ENCODE peak calls at places on chromosomes 4 and X, in six cellular contexts. One of them, this sample, is unnamed. For H3K4me1, the result is how much of the 10 kb centered on the place peaks cover.

GRCh38 chrX:67543818-67544217 is at the start of gene AR:
- DNase-seq in GM23338: peak
- DNase-seq in heart left ventricle: peak
- DNase-seq in Panc1: no peak
- DNase-seq in mammary epithelial cell: no peak
- DNase-seq in vagina: no peak
- DNase-seq in this sample: peak

GRCh38 chrX:97984641-97985040 is 1100.9 kb downstream of the RPA4 start:
- DNase-seq in mammary epithelial cell: peak
- DNase-seq in Panc1: no peak
- DNase-seq in vagina: no peak
- DNase-seq in heart left ventricle: no peak
- DNase-seq in GM23338: peak
- DNase-seq in this sample: no peak

GRCh38 chr4:184824776-184825393 is 883 bp downstream of the ACSL1 start:
- DNase-seq in heart left ventricle: no peak
- DNase-seq in mammary epithelial cell: peak
- DNase-seq in Panc1: no peak
- DNase-seq in vagina: no peak
- DNase-seq in GM23338: no peak
- DNase-seq in this sample: no peak

GRCh38 chrX:19867411-19867732 is 20.0 kb downstream of the SH3KBP1 start:
- DNase-seq in heart left ventricle: no peak
- DNase-seq in vagina: no peak
- DNase-seq in mammary epithelial cell: no peak
- DNase-seq in Panc1: no peak
- DNase-seq in GM23338: no peak
- DNase-seq in this sample: no peak

GRCh38 chr4:48698029-48698901 is 81.8 kb downstream of the FRYL start:
- DNase-seq in mammary epithelial cell: peak
- DNase-seq in heart left ventricle: peak
- DNase-seq in vagina: no peak
- DNase-seq in Panc1: peak
- DNase-seq in GM23338: no peak
- DNase-seq in this sample: no peak

GRCh38 chrX:16187024-16187698 is 19.9 kb downstream of the MAGEB17 start:
- DNase-seq in heart left ventricle: no peak
- DNase-seq in Panc1: no peak
- DNase-seq in vagina: no peak
- DNase-seq in mammary epithelial cell: no peak
- DNase-seq in GM23338: peak
- DNase-seq in this sample: no peak

GRCh38 chrX:259692-260355 is 21.4 kb upstream of the PLCXD1 start:
- DNase-seq in vagina: no peak
- DNase-seq in Panc1: no peak
- DNase-seq in heart left ventricle: peak
- DNase-seq in GM23338: peak
- DNase-seq in mammary epithelial cell: no peak
- DNase-seq in this sample: no peak

GRCh38 chr4:30429813-30430466 is 290.2 kb upstream of the PCDH7 start:
- DNase-seq in heart left ventricle: no peak
- DNase-seq in mammary epithelial cell: peak
- DNase-seq in GM23338: no peak
- DNase-seq in Panc1: no peak
- DNase-seq in vagina: no peak
- DNase-seq in this sample: no peak

GRCh38 chrX:149630681-149631292 is 805 bp downstream of the TMEM185A start:
- DNase-seq in heart left ventricle: peak
- DNase-seq in vagina: no peak
- DNase-seq in GM23338: no peak
- DNase-seq in mammary epithelial cell: peak
- DNase-seq in Panc1: no peak
- DNase-seq in this sample: peak

GRCh38 chr4:84634961-84635360 is 52.0 kb downstream of the CDS1 start:
- DNase-seq in Panc1: no peak
- DNase-seq in heart left ventricle: no peak
- DNase-seq in vagina: no peak
- DNase-seq in mammary epithelial cell: peak
- DNase-seq in GM23338: no peak
- DNase-seq in this sample: no peak

GRCh38 chr4:178086324-178086723 is 644.1 kb upstream of the AGA start:
- DNase-seq in Panc1: no peak
- DNase-seq in GM23338: peak
- DNase-seq in vagina: no peak
- DNase-seq in heart left ventricle: no peak
- DNase-seq in mammary epithelial cell: no peak
- DNase-seq in this sample: no peak

GRCh38 chr4:15531792-15532191 is 62.1 kb downstream of the CC2D2A start:
- DNase-seq in vagina: no peak
- DNase-seq in heart left ventricle: no peak
- DNase-seq in mammary epithelial cell: no peak
- DNase-seq in GM23338: no peak
- DNase-seq in Panc1: no peak
- DNase-seq in this sample: no peak

GRCh38 chr4:182871616-182872015 is 45.6 kb downstream of the DCTD start:
- DNase-seq in GM23338: no peak
- DNase-seq in mammary epithelial cell: no peak
- DNase-seq in vagina: no peak
- DNase-seq in heart left ventricle: no peak
- DNase-seq in Panc1: no peak
- DNase-seq in this sample: no peak

GRCh38 chr4:2977116-2978097 is 14.0 kb downstream of the GRK4 start:
- DNase-seq in GM23338: no peak
- DNase-seq in heart left ventricle: no peak
- DNase-seq in vagina: no peak
- DNase-seq in mammary epithelial cell: no peak
- DNase-seq in Panc1: no peak
- DNase-seq in this sample: no peak
- H3K27ac ChIP-seq in GM23338: no peak
- H3K27ac ChIP-seq in heart left ventricle: no peak
- H3K27ac ChIP-seq in vagina: no peak
- H3K27ac ChIP-seq in mammary epithelial cell: no peak
- H3K27ac ChIP-seq in Panc1: no peak
- H3K27ac ChIP-seq in this sample: no peak

DNA sequence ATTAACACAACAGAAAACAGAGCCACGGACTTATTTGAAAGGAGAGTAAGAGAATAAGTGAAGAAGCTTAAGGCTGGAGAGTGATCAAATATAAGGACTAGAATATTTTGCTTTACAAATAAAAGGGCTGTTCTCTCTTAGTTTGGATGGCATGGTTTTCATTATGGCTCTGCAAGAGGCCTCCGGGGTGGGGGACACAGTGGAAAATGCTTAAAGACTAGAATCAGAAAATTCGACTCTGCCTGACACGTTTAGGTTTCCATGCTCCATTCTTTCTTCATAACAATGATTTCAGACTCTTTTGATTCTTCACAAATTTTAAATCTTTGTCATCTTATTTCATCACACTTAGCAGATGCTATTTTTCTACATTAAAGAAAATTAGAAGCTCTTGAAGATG is 632.4 kb upstream of the BOD1L1 start:
- DNase-seq in mammary epithelial cell: no peak
- DNase-seq in vagina: no peak
- DNase-seq in GM23338: no peak
- DNase-seq in heart left ventricle: no peak
- DNase-seq in Panc1: no peak
- DNase-seq in this sample: no peak
- H3K4me1 ChIP-seq in mammary epithelial cell: under half
- H3K4me1 ChIP-seq in vagina: under half
- H3K4me1 ChIP-seq in GM23338: under half
- H3K4me1 ChIP-seq in heart left ventricle: under half
- H3K4me1 ChIP-seq in Panc1: under half
- H3K4me1 ChIP-seq in this sample: under half

GRCh38 chr4:40193578-40193977 is 3.3 kb upstream of the RHOH start:
- DNase-seq in vagina: peak
- DNase-seq in Panc1: no peak
- DNase-seq in GM23338: no peak
- DNase-seq in mammary epithelial cell: no peak
- DNase-seq in heart left ventricle: no peak
- DNase-seq in this sample: no peak
- H3K27ac ChIP-seq in vagina: peak
- H3K27ac ChIP-seq in Panc1: peak
- H3K27ac ChIP-seq in GM23338: no peak
- H3K27ac ChIP-seq in mammary epithelial cell: no peak
- H3K27ac ChIP-seq in heart left ventricle: no peak
- H3K27ac ChIP-seq in this sample: no peak

GRCh38 chrX:154602226-154602625 is 16.9 kb downstream of the CTAG1B start:
- DNase-seq in GM23338: no peak
- DNase-seq in heart left ventricle: no peak
- DNase-seq in Panc1: no peak
- DNase-seq in mammary epithelial cell: no peak
- DNase-seq in vagina: no peak
- DNase-seq in this sample: no peak

GRCh38 chrX:154607370-154607769 is 11.7 kb downstream of the CTAG1B start:
- DNase-seq in heart left ventricle: no peak
- DNase-seq in mammary epithelial cell: no peak
- DNase-seq in vagina: no peak
- DNase-seq in Panc1: no peak
- DNase-seq in GM23338: no peak
- DNase-seq in this sample: no peak

GRCh38 chrX:154603438-154604430 is 15.3 kb downstream of the CTAG1B start:
- DNase-seq in GM23338: no peak
- DNase-seq in mammary epithelial cell: peak
- DNase-seq in vagina: no peak
- DNase-seq in Panc1: peak
- DNase-seq in heart left ventricle: no peak
- DNase-seq in this sample: no peak

GRCh38 chrX:154602766-154603437 is 16.2 kb downstream of the CTAG1B start:
- DNase-seq in Panc1: no peak
- DNase-seq in GM23338: no peak
- DNase-seq in mammary epithelial cell: no peak
- DNase-seq in vagina: no peak
- DNase-seq in heart left ventricle: no peak
- DNase-seq in this sample: no peak

GRCh38 chrX:154605566-154605965 is 13.5 kb downstream of the CTAG1B start:
- DNase-seq in vagina: no peak
- DNase-seq in Panc1: no peak
- DNase-seq in heart left ventricle: no peak
- DNase-seq in mammary epithelial cell: no peak
- DNase-seq in GM23338: no peak
- DNase-seq in this sample: no peak
- H3K4me1 ChIP-seq in vagina: under half
- H3K4me1 ChIP-seq in Panc1: under half
- H3K4me1 ChIP-seq in heart left ventricle: under half
- H3K4me1 ChIP-seq in mammary epithelial cell: under half
- H3K4me1 ChIP-seq in GM23338: under half
- H3K4me1 ChIP-seq in this sample: under half

GRCh38 chr4:128355301-128355700 is 67.7 kb upstream of the PGRMC2 start:
- DNase-seq in vagina: no peak
- DNase-seq in Panc1: no peak
- DNase-seq in GM23338: no peak
- DNase-seq in heart left ventricle: no peak
- DNase-seq in mammary epithelial cell: no peak
- DNase-seq in this sample: peak

GRCh38 chr4:128351502-128351901 is 63.9 kb upstream of the PGRMC2 start:
- DNase-seq in Panc1: no peak
- DNase-seq in heart left ventricle: no peak
- DNase-seq in vagina: no peak
- DNase-seq in GM23338: no peak
- DNase-seq in mammary epithelial cell: no peak
- DNase-seq in this sample: no peak

GRCh38 chr4:128353791-128354190 is 66.2 kb upstream of the PGRMC2 start:
- DNase-seq in Panc1: no peak
- DNase-seq in GM23338: no peak
- DNase-seq in mammary epithelial cell: no peak
- DNase-seq in vagina: no peak
- DNase-seq in heart left ventricle: no peak
- DNase-seq in this sample: no peak

GRCh38 chr4:128357286-128357685 is 69.7 kb upstream of the PGRMC2 start:
- DNase-seq in vagina: no peak
- DNase-seq in GM23338: no peak
- DNase-seq in Panc1: no peak
- DNase-seq in mammary epithelial cell: no peak
- DNase-seq in heart left ventricle: no peak
- DNase-seq in this sample: no peak

GRCh38 chr4:128354205-128354821 is 66.7 kb upstream of the PGRMC2 start:
- DNase-seq in Panc1: peak
- DNase-seq in heart left ventricle: peak
- DNase-seq in vagina: no peak
- DNase-seq in mammary epithelial cell: peak
- DNase-seq in GM23338: peak
- DNase-seq in this sample: peak
- H3K27ac ChIP-seq in Panc1: peak
- H3K27ac ChIP-seq in heart left ventricle: peak
- H3K27ac ChIP-seq in vagina: no peak
- H3K27ac ChIP-seq in mammary epithelial cell: no peak
- H3K27ac ChIP-seq in GM23338: no peak
- H3K27ac ChIP-seq in this sample: no peak

GRCh38 chrX:130834830-130835229 is 68.2 kb downstream of the ENOX2 start:
- DNase-seq in GM23338: no peak
- DNase-seq in vagina: no peak
- DNase-seq in mammary epithelial cell: no peak
- DNase-seq in Panc1: no peak
- DNase-seq in heart left ventricle: no peak
- DNase-seq in this sample: no peak
- H3K4me1 ChIP-seq in GM23338: under half
- H3K4me1 ChIP-seq in vagina: under half
- H3K4me1 ChIP-seq in mammary epithelial cell: under half
- H3K4me1 ChIP-seq in Panc1: under half
- H3K4me1 ChIP-seq in heart left ventricle: under half
- H3K4me1 ChIP-seq in this sample: under half

GRCh38 chr4:34469518-34469917 is 1774.8 kb downstream of the ARAP2 start:
- DNase-seq in mammary epithelial cell: no peak
- DNase-seq in Panc1: no peak
- DNase-seq in vagina: no peak
- DNase-seq in heart left ventricle: no peak
- DNase-seq in GM23338: no peak
- DNase-seq in this sample: no peak
- H3K27ac ChIP-seq in mammary epithelial cell: no peak
- H3K27ac ChIP-seq in Panc1: no peak
- H3K27ac ChIP-seq in vagina: no peak
- H3K27ac ChIP-seq in heart left ventricle: no peak
- H3K27ac ChIP-seq in GM23338: no peak
- H3K27ac ChIP-seq in this sample: no peak

This sample was measured in right cardiac atrium.